ENCODE peak calls at places on chromosomes 13 and 19, in seven cellular contexts. N is AG04450; G is lower lobe of right lung; P is AG09319; Q is CD8-positive, alpha-beta T cell; K is colonic mucosa; J is AG09309. S is an unnamed sample.

GRCh38 chr19:3671680-3672574 is 28.3 kb downstream of the PIP5K1C start:
- DNase-seq in N (no peak), G (no peak), P (no peak), Q (no peak), K (no peak), J (no peak), S (no peak)

GRCh38 chr19:419721-420515 is 11.0 kb upstream of the C2CD4C start:
- DNase-seq in N (no peak), G (peak; percentile 28), P (no peak), Q (no peak), K (no peak), J (no peak), S (no peak)

GRCh38 chr19:55832676-55833075 is 877 bp upstream of the NLRP11 start:
- DNase-seq in N (no peak), G (no peak), P (no peak), Q (no peak), K (no peak), J (no peak), S (no peak)

GRCh38 chr13:101919541-101920306 is 467.2 kb downstream of the ITGBL1 start:
- DNase-seq in N (no peak), G (no peak), P (no peak), Q (no peak), K (no peak), J (no peak), S (peak; percentile 79)

GRCh38 chr13:18628428-18628827 is 553.2 kb downstream of the TUBA3C start:
- DNase-seq in N (no peak), G (no peak), P (no peak), Q (no peak), K (no peak), J (no peak), S (no peak)

GRCh38 chr13:93951153-93951552 is 528.3 kb downstream of the DCT start:
- DNase-seq in N (no peak), G (no peak), P (no peak), Q (no peak), K (no peak), J (no peak), S (no peak)

GRCh38 chr13:108409735-108410134 is 140.2 kb downstream of the TNFSF13B start:
- DNase-seq in N (no peak), G (no peak), P (no peak), Q (no peak), K (no peak), J (no peak), S (no peak)

GRCh38 chr13:43584711-43585110 is 202.1 kb downstream of the ENOX1 start:
- DNase-seq in N (no peak), G (no peak), P (no peak), Q (no peak), K (no peak), J (no peak), S (no peak)

GRCh38 chr19:47499863-47500830 is 14.7 kb downstream of the NAPA start:
- DNase-seq in N (no peak), G (no peak), P (no peak), Q (no peak), K (no peak), J (no peak), S (no peak)

GRCh38 chr13:46173656-46174055 is 8.3 kb downstream of the LCP1 start:
- DNase-seq in N (no peak), G (no peak), P (no peak), Q (no peak), K (no peak), J (no peak), S (no peak)

GRCh38 chr13:50691682-50692263 is 151.7 kb downstream of the DLEU7 start:
- DNase-seq in N (no peak), G (no peak), P (no peak), Q (no peak), K (no peak), J (no peak), S (no peak)

GRCh38 chr13:44758595-44759221 is 182.6 kb upstream of the TSC22D1 start:
- DNase-seq in N (peak; percentile 87), G (no peak), P (peak; percentile 22), Q (no peak), K (peak; percentile 59), J (peak; percentile 78), S (no peak)

GRCh38 chr19:36049080-36049698 is 4.9 kb downstream of the THAP8 start:
- DNase-seq in N (no peak), G (no peak), P (no peak), Q (no peak), K (no peak), J (no peak), S (no peak)

GRCh38 chr19:36047835-36048234 is 6.2 kb downstream of the THAP8 start:
- DNase-seq in N (no peak), G (no peak), P (no peak), Q (no peak), K (no peak), J (no peak), S (no peak)

GRCh38 chr19:36054119-36054732 is at the start of gene THAP8:
- DNase-seq in N (peak; percentile 99), G (peak; percentile 100), P (peak; percentile 98), Q (peak; percentile 100), K (peak; percentile 100), J (peak; percentile 95), S (peak; percentile 97)

GRCh38 chr19:36051637-36052036 is 2.4 kb downstream of the THAP8 start:
- DNase-seq in N (no peak), G (no peak), P (no peak), Q (no peak), K (no peak), J (no peak), S (no peak)

DNA sequence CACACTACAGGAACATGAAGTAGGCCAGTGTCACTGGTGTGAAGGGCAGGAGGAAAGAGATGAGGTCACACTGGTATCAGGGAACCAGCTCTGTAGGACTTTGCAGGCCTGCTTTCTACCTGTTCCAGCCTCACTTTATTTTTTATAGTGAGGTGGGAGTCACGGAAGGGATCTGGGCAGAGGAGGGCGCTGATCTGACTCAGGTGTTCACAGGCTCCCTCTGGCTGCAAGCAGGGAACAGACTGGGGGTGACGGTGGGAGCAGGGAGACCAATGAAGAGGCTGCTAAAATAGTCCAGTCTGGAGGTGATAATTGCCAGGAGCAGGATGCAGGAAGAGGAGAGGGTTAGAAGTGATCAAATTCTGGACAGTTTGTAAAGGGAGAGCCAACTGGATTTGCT is 2.8 kb downstream of the THAP8 start:
- DNase-seq in N (no peak), G (no peak), P (no peak), Q (no peak), K (no peak), J (no peak), S (peak; percentile 27)
- TF ChIP-seq CTCF in N (peak; percentile 22), G (no peak), P (peak; percentile 8), Q (no peak), K (no peak), J (peak; percentile 31), S (no peak)

GRCh38 chr19:54594737-54595136 is 1.3 kb downstream of the LILRA1 start:
- DNase-seq in N (no peak), G (no peak), P (no peak), Q (no peak), K (no peak), J (no peak), S (no peak)

DNA sequence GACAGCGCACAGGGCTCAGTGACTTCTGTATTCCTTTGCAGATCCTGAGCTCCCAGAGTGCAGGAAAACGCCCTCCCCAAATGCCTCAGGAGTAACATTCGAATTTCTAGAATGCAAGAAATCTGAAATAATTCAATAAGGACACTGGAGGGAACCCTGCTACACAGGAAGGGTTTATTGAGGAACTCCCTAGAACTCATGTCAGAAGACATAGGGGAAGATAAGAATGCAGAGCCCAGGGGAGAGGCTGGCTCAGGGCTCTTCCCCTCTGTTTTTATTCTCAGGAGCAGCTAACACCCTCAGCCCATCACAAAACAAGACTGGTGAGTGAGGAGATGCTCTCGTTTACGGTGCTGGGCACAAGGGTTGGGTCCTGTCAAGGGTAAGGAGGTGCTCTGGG is 6.8 kb downstream of the LILRA1 start:
- DNase-seq in N (no peak), G (no peak), P (no peak), Q (no peak), K (no peak), J (no peak), S (no peak)
- TF ChIP-seq CTCF in N (no peak), G (no peak), P (no peak), Q (no peak), K (no peak), J (no peak), S (no peak)

GRCh38 chr19:39154084-39154625 is 28.6 kb downstream of the PAK4 start:
- DNase-seq in N (no peak), G (no peak), P (no peak), Q (no peak), K (no peak), J (no peak), S (no peak)

GRCh38 chr19:39156230-39156890 is 30.8 kb downstream of the PAK4 start:
- DNase-seq in N (no peak), G (no peak), P (no peak), Q (no peak), K (peak; percentile 50), J (no peak), S (no peak)

GRCh38 chr19:39155114-39155700 is 29.6 kb downstream of the PAK4 start:
- DNase-seq in N (no peak), G (no peak), P (no peak), Q (no peak), K (no peak), J (no peak), S (no peak)

GRCh38 chr19:39155741-39156140 is 30.2 kb downstream of the PAK4 start:
- DNase-seq in N (no peak), G (no peak), P (no peak), Q (no peak), K (no peak), J (no peak), S (no peak)

DNA sequence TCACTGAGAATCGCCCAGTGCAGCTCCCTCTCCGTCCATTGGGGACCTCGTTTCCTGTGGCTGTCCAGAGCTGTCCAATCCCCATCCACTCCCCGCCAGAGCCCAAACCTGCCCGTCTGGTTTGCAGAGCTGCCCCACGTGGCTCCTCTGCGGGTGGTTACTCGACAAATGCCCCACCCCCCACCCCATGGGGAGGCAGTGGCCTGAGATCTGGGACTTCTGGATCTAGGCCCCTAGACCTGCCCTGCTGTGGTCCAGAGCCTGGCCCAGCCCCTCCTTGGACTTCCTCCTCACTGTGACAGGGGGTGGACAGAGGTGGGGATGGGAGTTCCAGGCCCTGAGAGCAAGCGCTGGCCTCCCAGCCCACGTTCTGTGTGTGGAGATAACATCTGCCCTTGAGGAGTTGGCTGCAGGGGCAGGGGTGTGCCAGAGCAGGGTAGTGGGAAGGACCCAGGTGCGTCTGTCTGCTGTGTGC is 29.1 kb downstream of the PAK4 start:
- DNase-seq in N (no peak), G (peak; percentile 84), P (no peak), Q (no peak), K (peak; percentile 78), J (no peak), S (no peak)
- TF ChIP-seq CTCF in N (no peak), G (peak; percentile 21), P (no peak), Q (no peak), K (no peak), J (no peak), S (no peak)

DNA sequence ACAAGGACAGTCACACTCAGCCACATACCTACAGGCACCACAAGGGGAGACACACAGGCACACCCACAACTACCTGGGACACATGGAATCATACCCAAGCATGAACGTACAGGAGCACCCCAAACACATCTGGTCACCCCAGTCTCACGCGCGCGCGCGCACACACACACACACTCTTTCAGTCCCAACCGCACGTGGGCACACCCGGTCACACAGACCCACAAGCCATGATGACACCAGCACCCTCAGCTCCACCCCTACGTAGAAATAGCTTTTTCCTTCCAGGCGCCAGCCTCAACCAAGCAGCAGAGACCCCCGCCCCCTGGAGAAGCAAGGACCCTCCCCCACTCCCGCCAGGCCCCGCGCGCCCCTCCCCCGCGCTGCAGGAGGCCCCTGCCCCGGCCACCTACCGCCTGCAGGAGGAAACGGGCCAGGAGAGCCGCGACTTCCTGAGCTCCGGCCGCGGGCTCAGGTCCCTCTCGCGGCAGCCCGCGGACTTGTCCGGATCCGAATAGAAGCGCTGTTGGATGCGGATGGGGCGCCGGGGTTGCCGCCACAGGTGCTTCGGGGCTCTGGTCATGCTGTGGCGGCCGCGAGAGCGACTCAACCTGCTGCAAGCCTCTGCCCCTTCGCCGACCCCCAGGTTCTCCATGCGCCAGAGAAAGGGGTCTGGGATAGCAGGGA is 6.4 kb upstream of the PDE4C start:
- DNase-seq in N (no peak), G (no peak), P (no peak), Q (no peak), K (no peak), J (no peak), S (peak; percentile 65)
- TF ChIP-seq CTCF in N (no peak), G (no peak), P (no peak), Q (no peak), K (no peak), J (no peak), S (peak; percentile 27)